ENCODE peak calls at places on chromosome 4, in nine cellular contexts. F is substantia nigra, B is heart right ventricle, X is NAMALWA, Y is NB4, C is amygdala, J is GM19239, Z is fibroblast of the conjunctiva, L is astrocyte of the spinal cord. U is an unnamed sample.

GRCh38 chr4:40916218-40916555 is 166.4 kb downstream of the NSUN7 start:
- DNase-seq in C (no peak), B (no peak), J (no peak), L (peak; percentile 73), Z (peak; percentile 40), X (no peak), Y (no peak), F (no peak), U (peak; percentile 41)

GRCh38 chr4:87835732-87836131 is 3.0 kb downstream of the MEPE start:
- DNase-seq in Z (no peak), C (no peak), B (no peak), J (no peak), Y (no peak), F (no peak), L (peak; percentile 46), X (no peak), U (no peak)

GRCh38 chr4:103429283-103429682 is 231.1 kb upstream of the CENPE start:
- DNase-seq in X (peak; percentile 27), Y (peak; percentile 10), J (no peak), C (no peak), F (no peak), B (no peak), Z (no peak), L (no peak), U (no peak)

GRCh38 chr4:38324861-38325451 is 339.0 kb upstream of the KLF3 start:
- DNase-seq in B (no peak), X (no peak), Y (no peak), Z (no peak), C (no peak), J (no peak), L (no peak), F (no peak), U (no peak)

GRCh38 chr4:6308890-6309643 is 39.4 kb downstream of the WFS1 start:
- DNase-seq in C (no peak), F (no peak), Y (no peak), J (no peak), X (no peak), L (no peak), Z (no peak), B (peak; percentile 42), U (peak; percentile 36)

GRCh38 chr4:142719854-142720541 is 126.1 kb downstream of the INPP4B start:
- DNase-seq in Z (no peak), B (no peak), Y (peak; percentile 9), X (peak; percentile 38), C (no peak), F (no peak), J (no peak), L (peak; percentile 33), U (no peak)

GRCh38 chr4:2269618-2270163 is 7.8 kb upstream of the MXD4 start:
- DNase-seq in L (no peak), B (peak; percentile 10), F (no peak), X (no peak), Z (no peak), Y (no peak), C (no peak), J (no peak), U (no peak)

GRCh38 chr4:3009422-3009821 is 46.1 kb downstream of the GRK4 start:
- DNase-seq in C (no peak), B (no peak), L (peak; percentile 6), Z (peak; percentile 47), J (no peak), F (no peak), Y (peak; percentile 40), X (peak; percentile 37), U (no peak)

GRCh38 chr4:121696641-121697461 is at the start of gene ANXA5:
- DNase-seq in B (peak; percentile 94), J (peak; percentile 68), Y (peak; percentile 86), L (peak; percentile 89), C (peak; percentile 42), F (peak; percentile 65), X (peak; percentile 82), Z (peak; percentile 69), U (peak; percentile 81)

GRCh38 chr4:186643501-186644315 is 79.9 kb downstream of the FAT1 start:
- DNase-seq in B (no peak), L (peak; percentile 74), C (no peak), X (no peak), F (no peak), Y (peak; percentile 73), J (no peak), Z (peak; percentile 34), U (no peak)

GRCh38 chr4:121370729-121371325 is 10.0 kb downstream of the QRFPR start:
- DNase-seq in B (no peak), J (no peak), L (peak; percentile 54), F (no peak), Z (peak; percentile 10), Y (peak; percentile 43), X (peak; percentile 67), C (no peak), U (peak; percentile 49)

GRCh38 chr4:101697266-101697665 is 93.3 kb upstream of the BANK1 start:
- DNase-seq in F (no peak), J (no peak), Z (no peak), L (no peak), B (no peak), Y (no peak), X (no peak), C (no peak), U (no peak)

GRCh38 chr4:2266181-2266580 is 4.3 kb upstream of the MXD4 start:
- DNase-seq in C (no peak), B (peak; percentile 80), X (no peak), L (no peak), J (no peak), F (no peak), Y (no peak), Z (no peak), U (no peak)

GRCh38 chr4:100736651-100737450 is 219.0 kb upstream of the EMCN start:
- DNase-seq in X (no peak), F (no peak), Z (peak; percentile 76), Y (no peak), L (peak; percentile 92), B (no peak), J (no peak), C (no peak), U (no peak)

GRCh38 chr4:138790993-138791392 is 224.6 kb upstream of the NOCT start:
- DNase-seq in J (no peak), X (no peak), B (no peak), C (no peak), Z (no peak), F (no peak), Y (no peak), L (no peak), U (no peak)

GRCh38 chr4:150289198-150289597 is 211.0 kb downstream of the DCLK2 start:
- DNase-seq in F (no peak), C (no peak), Y (no peak), J (no peak), X (no peak), L (no peak), Z (no peak), B (no peak), U (no peak)

GRCh38 chr4:184313710-184314659 is 96.3 kb upstream of the ENPP6 start:
- DNase-seq in L (no peak), Y (peak; percentile 65), F (no peak), Z (no peak), J (peak; percentile 36), C (no peak), B (no peak), X (peak; percentile 54), U (no peak)

GRCh38 chr4:112813790-112814189 is 176.8 kb downstream of the LARP7 start:
- DNase-seq in J (no peak), Y (no peak), B (no peak), X (no peak), C (no peak), L (peak; percentile 72), Z (no peak), F (no peak), U (no peak)